ENCODE peak calls at places on chromosome 22, in seven cellular contexts. One of them, this sample, is unnamed.

GRCh38 chr22:39724390-39724789 is 153.8 kb downstream of the CACNA1I start:
- DNase-seq in central memory CD4-positive, alpha-beta T cell: no peak
- DNase-seq in T-helper 1 cell: no peak
- DNase-seq in NCI-H1694: no peak
- DNase-seq in fibroblast of mammary gland: peak
- DNase-seq in body of pancreas: no peak
- DNase-seq in left lung: no peak
- DNase-seq in this sample: no peak

GRCh38 chr22:26471522-26471921 is 12.1 kb downstream of the HPS4 start:
- DNase-seq in central memory CD4-positive, alpha-beta T cell: no peak
- DNase-seq in T-helper 1 cell: no peak
- DNase-seq in left lung: peak
- DNase-seq in NCI-H1694: no peak
- DNase-seq in fibroblast of mammary gland: no peak
- DNase-seq in body of pancreas: no peak
- DNase-seq in this sample: no peak

GRCh38 chr22:48389916-48390315 is 1437.8 kb downstream of the BRD1 start:
- DNase-seq in fibroblast of mammary gland: no peak
- DNase-seq in left lung: no peak
- DNase-seq in body of pancreas: no peak
- DNase-seq in central memory CD4-positive, alpha-beta T cell: no peak
- DNase-seq in T-helper 1 cell: no peak
- DNase-seq in NCI-H1694: no peak
- DNase-seq in this sample: no peak

GRCh38 chr22:41600976-41601375 is 11.3 kb upstream of the PMM1 start:
- DNase-seq in left lung: no peak
- DNase-seq in fibroblast of mammary gland: no peak
- DNase-seq in NCI-H1694: no peak
- DNase-seq in central memory CD4-positive, alpha-beta T cell: no peak
- DNase-seq in body of pancreas: no peak
- DNase-seq in T-helper 1 cell: no peak
- DNase-seq in this sample: no peak

GRCh38 chr22:45997775-45998637 is 21.0 kb upstream of the WNT7B start:
- DNase-seq in NCI-H1694: no peak
- DNase-seq in body of pancreas: no peak
- DNase-seq in left lung: peak
- DNase-seq in fibroblast of mammary gland: no peak
- DNase-seq in central memory CD4-positive, alpha-beta T cell: no peak
- DNase-seq in T-helper 1 cell: no peak
- DNase-seq in this sample: no peak

GRCh38 chr22:46390652-46391301 is 55.3 kb downstream of the TRMU start:
- DNase-seq in central memory CD4-positive, alpha-beta T cell: no peak
- DNase-seq in body of pancreas: peak
- DNase-seq in fibroblast of mammary gland: peak
- DNase-seq in left lung: no peak
- DNase-seq in T-helper 1 cell: no peak
- DNase-seq in NCI-H1694: peak
- DNase-seq in this sample: no peak

GRCh38 chr22:20957691-20958440 is 9.2 kb upstream of the AIFM3 start:
- DNase-seq in body of pancreas: peak
- DNase-seq in T-helper 1 cell: no peak
- DNase-seq in fibroblast of mammary gland: peak
- DNase-seq in NCI-H1694: no peak
- DNase-seq in central memory CD4-positive, alpha-beta T cell: no peak
- DNase-seq in left lung: peak
- DNase-seq in this sample: peak

GRCh38 chr22:37091986-37092385 is 17.5 kb downstream of the TMPRSS6 start:
- DNase-seq in fibroblast of mammary gland: no peak
- DNase-seq in T-helper 1 cell: no peak
- DNase-seq in central memory CD4-positive, alpha-beta T cell: no peak
- DNase-seq in body of pancreas: no peak
- DNase-seq in left lung: peak
- DNase-seq in NCI-H1694: no peak
- DNase-seq in this sample: no peak

GRCh38 chr22:20175597-20175900 is 24.7 kb upstream of the CCDC188 start:
- DNase-seq in left lung: no peak
- DNase-seq in fibroblast of mammary gland: peak
- DNase-seq in central memory CD4-positive, alpha-beta T cell: no peak
- DNase-seq in T-helper 1 cell: no peak
- DNase-seq in body of pancreas: no peak
- DNase-seq in NCI-H1694: no peak
- DNase-seq in this sample: no peak

GRCh38 chr22:36763576-36763975 is 12.3 kb downstream of the IFT27 start:
- DNase-seq in left lung: peak
- DNase-seq in NCI-H1694: no peak
- DNase-seq in fibroblast of mammary gland: no peak
- DNase-seq in central memory CD4-positive, alpha-beta T cell: no peak
- DNase-seq in T-helper 1 cell: no peak
- DNase-seq in body of pancreas: peak
- DNase-seq in this sample: no peak

GRCh38 chr22:46744581-46744980 is 6.5 kb upstream of the CERK start:
- DNase-seq in central memory CD4-positive, alpha-beta T cell: no peak
- DNase-seq in NCI-H1694: no peak
- DNase-seq in fibroblast of mammary gland: no peak
- DNase-seq in body of pancreas: no peak
- DNase-seq in left lung: no peak
- DNase-seq in T-helper 1 cell: no peak
- DNase-seq in this sample: no peak

GRCh38 chr22:31139866-31140716 is at the start of gene PLA2G3:
- DNase-seq in NCI-H1694: no peak
- DNase-seq in T-helper 1 cell: no peak
- DNase-seq in fibroblast of mammary gland: peak
- DNase-seq in body of pancreas: no peak
- DNase-seq in central memory CD4-positive, alpha-beta T cell: no peak
- DNase-seq in left lung: peak
- DNase-seq in this sample: no peak

GRCh38 chr22:22058649-22059475 is 76.3 kb upstream of the TOP3B start:
- DNase-seq in fibroblast of mammary gland: no peak
- DNase-seq in body of pancreas: no peak
- DNase-seq in T-helper 1 cell: no peak
- DNase-seq in left lung: no peak
- DNase-seq in NCI-H1694: no peak
- DNase-seq in central memory CD4-positive, alpha-beta T cell: no peak
- DNase-seq in this sample: no peak

GRCh38 chr22:20459152-20459542 is 21.5 kb upstream of the SCARF2 start:
- DNase-seq in left lung: no peak
- DNase-seq in fibroblast of mammary gland: no peak
- DNase-seq in NCI-H1694: no peak
- DNase-seq in body of pancreas: no peak
- DNase-seq in central memory CD4-positive, alpha-beta T cell: no peak
- DNase-seq in T-helper 1 cell: no peak
- DNase-seq in this sample: no peak

GRCh38 chr22:48098243-48098935 is 1335.9 kb downstream of the TBC1D22A start:
- DNase-seq in body of pancreas: no peak
- DNase-seq in NCI-H1694: no peak
- DNase-seq in central memory CD4-positive, alpha-beta T cell: peak
- DNase-seq in left lung: no peak
- DNase-seq in T-helper 1 cell: no peak
- DNase-seq in fibroblast of mammary gland: no peak
- DNase-seq in this sample: peak

GRCh38 chr22:41589260-41589600 is 410 bp downstream of the PMM1 start:
- DNase-seq in body of pancreas: peak
- DNase-seq in left lung: peak
- DNase-seq in central memory CD4-positive, alpha-beta T cell: no peak
- DNase-seq in T-helper 1 cell: no peak
- DNase-seq in fibroblast of mammary gland: no peak
- DNase-seq in NCI-H1694: no peak
- DNase-seq in this sample: no peak

This sample was measured in immature natural killer cell.